ENCODE peak calls at places on chromosomes 1 and 21, in nine cellular contexts. K is GM13976, H is AG09319, T is HFF-Myc, Q is cardiac fibroblast, C is astrocyte, J is astrocyte of the cerebellum, L is Calu3, S is progenitor cell of endocrine pancreas. X is an unnamed sample.

GRCh38 chr1:232011961-232012360 is 385.4 kb downstream of the DISC1 start:
- DNase-seq in K (no peak), H (no peak), T (no peak), Q (peak; percentile 36), C (peak; percentile 64), J (no peak), L (no peak), S (no peak), X (no peak)

GRCh38 chr1:60118119-60118518 is 44.5 kb upstream of the C1orf87 start:
- DNase-seq in K (no peak), H (no peak), T (no peak), Q (no peak), C (no peak), J (no peak), L (no peak), S (no peak), X (no peak)

GRCh38 chr1:210092366-210092765 is 140.2 kb upstream of the SERTAD4 start:
- DNase-seq in K (no peak), H (no peak), T (no peak), Q (no peak), C (peak; percentile 56), J (no peak), L (no peak), S (no peak), X (no peak)

GRCh38 chr1:223775054-223775453 is 62.7 kb downstream of the CAPN2 start:
- DNase-seq in K (no peak), H (no peak), T (no peak), Q (peak; percentile 75), C (no peak), J (no peak), L (no peak), S (no peak), X (no peak)

GRCh38 chr1:223244366-223245103 is 101.5 kb upstream of the TLR5 start:
- DNase-seq in K (peak; percentile 34), H (no peak), T (no peak), Q (peak; percentile 19), C (peak; percentile 35), J (no peak), L (peak; percentile 43), S (no peak), X (no peak)

GRCh38 chr21:38787461-38788274 is 18.1 kb upstream of the ETS2 start:
- DNase-seq in K (no peak), H (no peak), T (peak; percentile 73), Q (peak; percentile 90), C (peak; percentile 82), J (no peak), L (peak; percentile 89), S (peak; percentile 64), X (peak; percentile 34)

GRCh38 chr1:185663332-185663731 is 70.9 kb upstream of the HMCN1 start:
- DNase-seq in K (no peak), H (no peak), T (no peak), Q (no peak), C (no peak), J (no peak), L (no peak), S (no peak), X (no peak)

GRCh38 chr1:25787477-25788043 is 12.4 kb upstream of the SELENON start:
- DNase-seq in K (no peak), H (no peak), T (no peak), Q (no peak), C (no peak), J (no peak), L (no peak), S (no peak), X (no peak)

GRCh38 chr21:46051821-46052675 is 45.9 kb upstream of the COL6A2 start:
- DNase-seq in K (no peak), H (no peak), T (no peak), Q (no peak), C (no peak), J (no peak), L (no peak), S (peak; percentile 6), X (no peak)

GRCh38 chr1:197444754-197445153 is 176.7 kb downstream of the CRB1 start:
- DNase-seq in K (no peak), H (no peak), T (no peak), Q (no peak), C (peak; percentile 27), J (no peak), L (no peak), S (no peak), X (no peak)

GRCh38 chr1:5967351-5968160 is 24.7 kb downstream of the NPHP4 start:
- DNase-seq in K (no peak), H (no peak), T (no peak), Q (no peak), C (no peak), J (no peak), L (no peak), S (no peak), X (no peak)

GRCh38 chr1:78081980-78082860 is 36.5 kb downstream of the GIPC2 start:
- DNase-seq in K (no peak), H (no peak), T (no peak), Q (peak; percentile 59), C (peak; percentile 67), J (no peak), L (no peak), S (no peak), X (no peak)

GRCh38 chr1:32031578-32032286 is 18.1 kb downstream of the KHDRBS1 start:
- DNase-seq in K (no peak), H (no peak), T (no peak), Q (peak; percentile 78), C (peak; percentile 71), J (no peak), L (no peak), S (no peak), X (no peak)

GRCh38 chr1:2583871-2584341 is 2.7 kb upstream of the PRXL2B start:
- DNase-seq in K (no peak), H (no peak), T (no peak), Q (no peak), C (no peak), J (no peak), L (peak; percentile 57), S (no peak), X (no peak)

GRCh38 chr1:227797144-227797543 is 18.3 kb upstream of the PRSS38 start:
- DNase-seq in K (no peak), H (no peak), T (no peak), Q (no peak), C (no peak), J (no peak), L (no peak), S (no peak), X (no peak)

GRCh38 chr1:98739762-98740161 is 78.2 kb downstream of the SNX7 start:
- DNase-seq in K (no peak), H (no peak), T (no peak), Q (no peak), C (no peak), J (no peak), L (no peak), S (no peak), X (no peak)

GRCh38 chr1:93845554-93846150 is 33.4 kb downstream of the DNTTIP2 start:
- DNase-seq in K (peak; percentile 18), H (no peak), T (peak; percentile 43), Q (peak; percentile 94), C (peak; percentile 98), J (peak; percentile 73), L (peak; percentile 18), S (no peak), X (peak; percentile 29)

GRCh38 chr1:220726634-220727033 is 21.5 kb upstream of the MTARC2 start:
- DNase-seq in K (no peak), H (no peak), T (no peak), Q (no peak), C (no peak), J (no peak), L (no peak), S (no peak), X (no peak)
- TF ChIP-seq CTCF in K (peak; percentile 31), H (peak; percentile 4), T (peak; percentile 48), Q (peak; percentile 48), C (peak; percentile 10), J (peak; percentile 22), L (peak; percentile 38), S (peak; percentile 26), X (no peak)

DNA sequence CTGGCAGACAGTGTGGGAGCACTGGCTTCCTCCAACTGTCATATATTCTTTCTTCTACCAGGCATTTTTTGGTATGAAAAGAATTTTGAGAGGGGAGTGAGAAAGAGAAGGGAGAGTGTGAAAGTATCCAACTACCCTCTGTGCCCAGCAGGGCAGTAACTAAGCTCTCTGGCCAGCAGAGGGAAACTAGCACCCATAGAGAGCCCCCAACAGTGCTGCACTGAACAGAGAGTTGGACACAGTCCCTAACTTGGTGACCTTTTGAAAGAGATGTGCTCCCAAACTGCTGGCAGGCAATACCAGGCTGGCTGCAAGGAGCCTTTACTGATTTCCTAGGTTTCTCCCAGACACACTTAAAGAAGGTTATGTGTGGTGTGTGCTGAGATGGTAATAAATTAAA is 118.8 kb upstream of the PBX1 start:
- DNase-seq in K (no peak), H (no peak), T (no peak), Q (peak; percentile 12), C (peak; percentile 3), J (no peak), L (peak; percentile 11), S (no peak), X (no peak)
- TF ChIP-seq CTCF in K (no peak), H (peak; percentile 42), T (peak; percentile 46), Q (peak; percentile 39), C (no peak), J (peak; percentile 46), L (peak; percentile 24), S (peak; percentile 57), X (no peak)

DNA sequence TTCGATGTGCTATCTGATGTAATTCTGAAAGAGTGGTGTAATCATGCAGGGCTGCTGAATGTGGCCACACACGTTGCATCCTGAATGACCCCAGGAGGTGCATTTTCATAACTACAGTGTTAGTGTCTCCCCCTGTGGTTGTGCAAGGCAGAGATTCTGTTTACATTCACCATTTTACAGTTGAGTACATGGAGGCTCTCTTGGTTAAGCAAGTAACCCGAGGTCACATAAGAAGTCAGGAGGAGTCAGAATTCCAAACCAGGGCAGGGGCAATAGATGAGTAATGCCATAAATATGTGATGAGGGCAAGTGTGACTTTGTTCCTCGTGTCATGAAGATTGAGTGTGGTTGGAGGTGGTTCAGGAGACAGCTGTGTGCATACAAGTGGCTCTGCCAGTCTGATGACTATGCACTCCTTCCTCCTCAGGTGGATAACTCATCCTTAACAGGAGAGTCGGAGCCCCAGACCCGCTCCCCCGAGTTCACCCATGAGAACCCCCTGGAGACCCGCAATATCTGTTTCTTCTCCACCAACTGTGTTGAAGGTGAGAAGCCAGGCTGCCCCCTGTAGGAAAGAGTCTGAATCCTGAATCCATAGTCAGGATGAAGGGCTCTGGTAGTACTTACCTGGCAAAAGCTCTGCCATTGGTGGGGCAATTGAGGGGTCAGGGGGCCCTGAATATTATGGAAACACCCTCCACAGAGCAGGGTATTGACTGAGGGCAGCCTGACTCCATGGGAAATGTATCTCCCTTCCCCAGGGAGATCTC is 9.3 kb downstream of the ATP1A2 start:
- DNase-seq in K (no peak), H (no peak), T (peak; percentile 24), Q (peak; percentile 83), C (peak; percentile 81), J (peak; percentile 16), L (peak; percentile 60), S (no peak), X (no peak)
- TF ChIP-seq CTCF in K (no peak), H (no peak), T (no peak), Q (peak; percentile 10), C (peak; percentile 7), J (peak; percentile 26), L (peak; percentile 16), S (no peak), X (no peak)

GRCh38 chr21:31623664-31624063 is 35.8 kb upstream of the SOD1 start:
- DNase-seq in K (peak; percentile 53), H (no peak), T (no peak), Q (no peak), C (no peak), J (no peak), L (no peak), S (no peak), X (peak; percentile 41)
- TF ChIP-seq CTCF in K (peak; percentile 5), H (no peak), T (no peak), Q (no peak), C (peak; percentile 4), J (peak; percentile 32), L (no peak), S (peak; percentile 20), X (peak; percentile 39)

GRCh38 chr21:43211085-43212071 is 42.6 kb downstream of the CRYAA start:
- DNase-seq in K (no peak), H (no peak), T (no peak), Q (no peak), C (no peak), J (no peak), L (peak; percentile 24), S (peak; percentile 16), X (no peak)
- TF ChIP-seq CTCF in K (no peak), H (no peak), T (no peak), Q (peak; percentile 7), C (no peak), J (peak; percentile 46), L (no peak), S (peak; percentile 62), X (no peak)

X was measured in GM10248.